ENCODE peak calls at places on chromosome 22, in five cellular contexts. One of them, this sample, is unnamed.

GRCh38 chr22:35733036-35733435 is 15.4 kb downstream of the APOL5 start:
- DNase-seq in GM12864: no peak
- DNase-seq in RWPE2: no peak
- DNase-seq in hepatocyte: no peak
- DNase-seq in AG09309: no peak
- DNase-seq in this sample: no peak

GRCh38 chr22:17903564-17904295 is 120.6 kb downstream of the MICAL3 start:
- DNase-seq in AG09309: no peak
- DNase-seq in hepatocyte: no peak
- DNase-seq in RWPE2: no peak
- DNase-seq in GM12864: no peak
- DNase-seq in this sample: no peak

GRCh38 chr22:31972180-31972579 is 27.8 kb downstream of the YWHAH start:
- DNase-seq in hepatocyte: no peak
- DNase-seq in RWPE2: no peak
- DNase-seq in AG09309: no peak
- DNase-seq in GM12864: no peak
- DNase-seq in this sample: no peak

GRCh38 chr22:17969732-17970131 is 54.6 kb downstream of the MICAL3 start:
- DNase-seq in hepatocyte: peak; percentile 65
- DNase-seq in GM12864: no peak
- DNase-seq in AG09309: peak; percentile 69
- DNase-seq in RWPE2: no peak
- DNase-seq in this sample: no peak

GRCh38 chr22:39125622-39126021 is 26.9 kb downstream of the CBX7 start:
- DNase-seq in hepatocyte: no peak
- DNase-seq in GM12864: no peak
- DNase-seq in AG09309: no peak
- DNase-seq in RWPE2: no peak
- DNase-seq in this sample: no peak

GRCh38 chr22:50641696-50642607 is 14.0 kb upstream of the ARSA start:
- DNase-seq in hepatocyte: peak; percentile 71
- DNase-seq in GM12864: no peak
- DNase-seq in RWPE2: no peak
- DNase-seq in AG09309: no peak
- DNase-seq in this sample: no peak

GRCh38 chr22:46063861-46064235 is 86.5 kb upstream of the PPARA start:
- DNase-seq in hepatocyte: no peak
- DNase-seq in GM12864: no peak
- DNase-seq in RWPE2: no peak
- DNase-seq in AG09309: no peak
- DNase-seq in this sample: no peak

GRCh38 chr22:39148727-39149535 is 3.5 kb downstream of the CBX7 start:
- DNase-seq in hepatocyte: peak; percentile 22
- DNase-seq in GM12864: peak; percentile 45
- DNase-seq in AG09309: no peak
- DNase-seq in RWPE2: no peak
- DNase-seq in this sample: peak; percentile 50

GRCh38 chr22:32066820-32067219 is 23.8 kb downstream of the SLC5A1 start:
- DNase-seq in hepatocyte: no peak
- DNase-seq in RWPE2: no peak
- DNase-seq in AG09309: no peak
- DNase-seq in GM12864: no peak
- DNase-seq in this sample: no peak

GRCh38 chr22:45504703-45505341 is 2.1 kb downstream of the FBLN1 start:
- DNase-seq in AG09309: no peak
- DNase-seq in hepatocyte: peak; percentile 54
- DNase-seq in GM12864: no peak
- DNase-seq in RWPE2: no peak
- DNase-seq in this sample: no peak

GRCh38 chr22:19554834-19555404 is 30.7 kb upstream of the CLDN5 start:
- DNase-seq in RWPE2: no peak
- DNase-seq in hepatocyte: no peak
- DNase-seq in AG09309: no peak
- DNase-seq in GM12864: no peak
- DNase-seq in this sample: no peak

GRCh38 chr22:39236321-39237275 is 8.2 kb downstream of the PDGFB start:
- DNase-seq in RWPE2: no peak
- DNase-seq in hepatocyte: no peak
- DNase-seq in GM12864: peak; percentile 48
- DNase-seq in AG09309: no peak
- DNase-seq in this sample: peak; percentile 34

GRCh38 chr22:33166206-33166605 is 108.0 kb upstream of the SYN3 start:
- DNase-seq in GM12864: no peak
- DNase-seq in AG09309: no peak
- DNase-seq in hepatocyte: no peak
- DNase-seq in RWPE2: no peak
- DNase-seq in this sample: no peak

GRCh38 chr22:48223488-48224190 is 1461.2 kb downstream of the TBC1D22A start:
- DNase-seq in GM12864: no peak
- DNase-seq in RWPE2: no peak
- DNase-seq in hepatocyte: no peak
- DNase-seq in AG09309: no peak
- DNase-seq in this sample: no peak

GRCh38 chr22:47333625-47334024 is 571.2 kb downstream of the TBC1D22A start:
- DNase-seq in hepatocyte: no peak
- DNase-seq in RWPE2: no peak
- DNase-seq in AG09309: no peak
- DNase-seq in GM12864: no peak
- DNase-seq in this sample: no peak

GRCh38 chr22:45997077-45997774 is 20.3 kb upstream of the WNT7B start:
- DNase-seq in GM12864: no peak
- DNase-seq in AG09309: peak; percentile 93
- DNase-seq in RWPE2: peak; percentile 88
- DNase-seq in hepatocyte: peak; percentile 69
- DNase-seq in this sample: peak; percentile 75

GRCh38 chr22:50733521-50734342 is 4.3 kb upstream of the ACR start:
- DNase-seq in hepatocyte: no peak
- DNase-seq in GM12864: no peak
- DNase-seq in AG09309: peak; percentile 10
- DNase-seq in RWPE2: peak; percentile 28
- DNase-seq in this sample: no peak

GRCh38 chr22:33914699-33915098 is 5.6 kb downstream of the LARGE1 start:
- DNase-seq in GM12864: no peak
- DNase-seq in RWPE2: no peak
- DNase-seq in hepatocyte: no peak
- DNase-seq in AG09309: no peak
- DNase-seq in this sample: no peak

GRCh38 chr22:45263790-45264269 is 20.9 kb upstream of the UPK3A start:
- DNase-seq in GM12864: no peak
- DNase-seq in RWPE2: no peak
- DNase-seq in hepatocyte: peak; percentile 91
- DNase-seq in AG09309: peak; percentile 61
- DNase-seq in this sample: peak; percentile 63

GRCh38 chr22:24803064-24803542 is 2.9 kb upstream of the SGSM1 start:
- DNase-seq in RWPE2: no peak
- DNase-seq in GM12864: no peak
- DNase-seq in hepatocyte: peak; percentile 72
- DNase-seq in AG09309: no peak
- DNase-seq in this sample: peak; percentile 83
- TF ChIP-seq CTCF in RWPE2: peak; percentile 85
- TF ChIP-seq CTCF in GM12864: peak; percentile 97
- TF ChIP-seq CTCF in hepatocyte: peak; percentile 74
- TF ChIP-seq CTCF in AG09309: peak; percentile 90
- TF ChIP-seq CTCF in this sample: peak; percentile 91

DNA sequence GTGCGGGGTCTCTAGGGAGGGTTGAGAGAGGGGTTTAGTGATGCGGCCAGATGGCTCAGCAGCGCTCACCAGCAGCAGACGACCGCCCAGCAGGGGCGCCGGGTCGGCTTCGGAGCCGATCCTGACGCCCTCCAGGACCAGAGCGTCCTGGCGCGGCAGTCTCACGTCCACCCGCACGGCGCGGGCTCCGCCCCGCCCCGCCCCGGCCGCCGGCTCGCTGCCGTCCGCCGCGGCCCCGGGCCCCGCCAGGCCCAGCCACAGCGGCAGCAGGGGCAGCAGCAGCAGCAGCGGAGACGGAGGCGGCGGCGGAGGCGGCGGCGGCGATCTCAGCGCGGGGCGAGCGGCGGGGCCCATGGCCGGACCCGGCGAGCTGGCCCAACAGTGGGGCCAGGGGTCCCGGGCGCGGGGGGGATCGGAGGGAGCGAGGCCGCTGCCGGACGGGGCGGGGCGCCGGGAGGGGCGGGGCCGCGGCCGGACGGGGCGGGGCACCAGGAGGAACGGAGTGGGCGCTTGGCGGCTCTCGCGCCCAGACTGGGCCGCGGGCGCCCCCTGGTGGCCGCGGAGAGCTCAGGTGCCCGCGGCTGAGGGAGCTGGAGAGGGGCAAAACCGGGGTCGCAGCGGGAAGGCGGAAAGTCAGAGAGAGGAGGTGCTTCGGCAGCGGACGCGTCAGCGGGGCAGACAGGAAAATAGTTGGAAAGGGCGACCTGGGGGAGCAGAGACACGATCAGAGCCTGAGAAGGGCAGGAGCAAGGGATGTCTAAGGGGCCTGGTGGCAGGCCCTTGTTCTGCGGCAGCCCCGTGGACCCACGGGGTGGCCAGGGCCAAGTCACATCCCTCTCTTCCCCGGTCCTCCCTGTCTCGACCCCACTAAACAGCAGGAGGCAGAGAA is at the start of gene RNF215:
- DNase-seq in GM12864: peak; percentile 27
- DNase-seq in hepatocyte: peak; percentile 93
- DNase-seq in AG09309: peak; percentile 8
- DNase-seq in RWPE2: no peak
- DNase-seq in this sample: peak; percentile 85
- TF ChIP-seq CTCF in GM12864: peak; percentile 80
- TF ChIP-seq CTCF in hepatocyte: peak; percentile 91
- TF ChIP-seq CTCF in AG09309: peak; percentile 73
- TF ChIP-seq CTCF in RWPE2: peak; percentile 97
- TF ChIP-seq CTCF in this sample: peak; percentile 89

GRCh38 chr22:22880645-22881044 is 7.0 kb upstream of the IGLL5 start:
- DNase-seq in hepatocyte: no peak
- DNase-seq in AG09309: no peak
- DNase-seq in GM12864: no peak
- DNase-seq in RWPE2: no peak
- DNase-seq in this sample: no peak
- TF ChIP-seq CTCF in hepatocyte: no peak
- TF ChIP-seq CTCF in AG09309: no peak
- TF ChIP-seq CTCF in GM12864: no peak
- TF ChIP-seq CTCF in RWPE2: no peak
- TF ChIP-seq CTCF in this sample: no peak

GRCh38 chr22:27024982-27025381 is 367.6 kb downstream of the MIAT start:
- DNase-seq in GM12864: no peak
- DNase-seq in RWPE2: no peak
- DNase-seq in AG09309: no peak
- DNase-seq in hepatocyte: no peak
- DNase-seq in this sample: no peak

GRCh38 chr22:27028093-27028492 is 370.7 kb downstream of the MIAT start:
- DNase-seq in AG09309: no peak
- DNase-seq in GM12864: no peak
- DNase-seq in RWPE2: no peak
- DNase-seq in hepatocyte: no peak
- DNase-seq in this sample: no peak

GRCh38 chr22:27032121-27032761 is 374.9 kb downstream of the MIAT start:
- DNase-seq in RWPE2: no peak
- DNase-seq in AG09309: no peak
- DNase-seq in hepatocyte: no peak
- DNase-seq in GM12864: no peak
- DNase-seq in this sample: no peak

GRCh38 chr22:27029584-27030130 is 372.3 kb downstream of the MIAT start:
- DNase-seq in GM12864: no peak
- DNase-seq in AG09309: no peak
- DNase-seq in hepatocyte: no peak
- DNase-seq in RWPE2: no peak
- DNase-seq in this sample: no peak
- TF ChIP-seq CTCF in GM12864: no peak
- TF ChIP-seq CTCF in AG09309: no peak
- TF ChIP-seq CTCF in hepatocyte: no peak
- TF ChIP-seq CTCF in RWPE2: no peak
- TF ChIP-seq CTCF in this sample: no peak

DNA sequence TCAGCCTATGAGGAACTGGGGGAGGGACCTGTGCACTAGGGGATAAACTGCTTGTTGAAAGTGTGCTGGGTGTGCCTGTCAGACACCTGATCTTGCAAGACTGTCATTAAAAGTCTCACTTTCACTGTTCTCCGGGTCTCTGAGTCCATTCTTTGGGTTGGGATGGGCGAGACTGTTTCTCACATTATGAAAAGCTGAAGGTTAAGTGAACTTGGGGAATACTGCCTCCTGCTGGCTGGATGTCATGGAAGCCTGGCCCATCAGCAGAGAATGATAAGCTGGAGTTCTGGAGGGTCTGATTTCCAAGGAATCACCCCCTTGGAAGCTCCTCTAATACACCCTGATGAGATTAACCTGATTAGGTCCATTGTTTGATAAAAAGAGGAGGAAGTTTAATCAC is 9.0 kb upstream of the VPREB1 start:
- DNase-seq in AG09309: no peak
- DNase-seq in RWPE2: no peak
- DNase-seq in hepatocyte: peak; percentile 31
- DNase-seq in GM12864: peak; percentile 52
- DNase-seq in this sample: peak; percentile 25
- TF ChIP-seq CTCF in AG09309: peak; percentile 34
- TF ChIP-seq CTCF in RWPE2: peak; percentile 29
- TF ChIP-seq CTCF in hepatocyte: peak; percentile 44
- TF ChIP-seq CTCF in GM12864: peak; percentile 79
- TF ChIP-seq CTCF in this sample: peak; percentile 35

GRCh38 chr22:42308887-42309468 is 38.5 kb upstream of the TCF20 start:
- DNase-seq in hepatocyte: no peak
- DNase-seq in GM12864: no peak
- DNase-seq in RWPE2: no peak
- DNase-seq in AG09309: no peak
- DNase-seq in this sample: no peak
- TF ChIP-seq CTCF in hepatocyte: no peak
- TF ChIP-seq CTCF in GM12864: peak; percentile 19
- TF ChIP-seq CTCF in RWPE2: no peak
- TF ChIP-seq CTCF in AG09309: no peak
- TF ChIP-seq CTCF in this sample: no peak

GRCh38 chr22:29202231-29203192 is 3.2 kb upstream of the EMID1 start:
- DNase-seq in GM12864: peak; percentile 87
- DNase-seq in hepatocyte: no peak
- DNase-seq in AG09309: no peak
- DNase-seq in RWPE2: no peak
- DNase-seq in this sample: peak; percentile 58
- TF ChIP-seq CTCF in GM12864: peak; percentile 60
- TF ChIP-seq CTCF in hepatocyte: peak; percentile 42
- TF ChIP-seq CTCF in AG09309: peak; percentile 43
- TF ChIP-seq CTCF in RWPE2: peak; percentile 15
- TF ChIP-seq CTCF in this sample: no peak

GRCh38 chr22:37187552-37187890 is 526 bp downstream of the C1QTNF6 start:
- DNase-seq in hepatocyte: no peak
- DNase-seq in AG09309: no peak
- DNase-seq in RWPE2: peak; percentile 47
- DNase-seq in GM12864: no peak
- DNase-seq in this sample: peak; percentile 73
- TF ChIP-seq CTCF in hepatocyte: no peak
- TF ChIP-seq CTCF in AG09309: no peak
- TF ChIP-seq CTCF in RWPE2: no peak
- TF ChIP-seq CTCF in GM12864: no peak
- TF ChIP-seq CTCF in this sample: no peak

This sample was measured in colonic mucosa.